ENCODE peak calls at places on chromosomes 12 and 14, in five cellular contexts. G, W, A, Q and X are unnamed samples.

GRCh38 chr14:104601786-104602185 is 2.8 kb downstream of the TMEM179 start:
- DNase-seq in G (no peak), W (peak), A (no peak), Q (no peak), X (no peak)

GRCh38 chr12:130719263-130719892 is 3.3 kb upstream of the RIMBP2 start:
- DNase-seq in G (no peak), W (no peak), A (no peak), Q (no peak), X (no peak)

GRCh38 chr12:32087301-32087700 is 19.3 kb upstream of the BICD1 start:
- DNase-seq in G (no peak), W (no peak), A (no peak), Q (no peak), X (no peak)

GRCh38 chr14:76282581-76282980 is 93.4 kb upstream of the ESRRB start:
- DNase-seq in G (no peak), W (no peak), A (no peak), Q (no peak), X (no peak)

GRCh38 chr12:111597731-111598636 is 1.1 kb downstream of the ATXN2 start:
- DNase-seq in G (peak), W (no peak), A (peak), Q (no peak), X (no peak)

GRCh38 chr12:32666018-32666417 is 13.1 kb upstream of the DNM1L start:
- DNase-seq in G (no peak), W (no peak), A (no peak), Q (no peak), X (no peak)

GRCh38 chr14:74595006-74595735 is 16.9 kb downstream of the LTBP2 start:
- DNase-seq in G (no peak), W (peak), A (peak), Q (no peak), X (no peak)

GRCh38 chr12:9135903-9136310 is 20.2 kb upstream of the A2M start:
- DNase-seq in G (no peak), W (no peak), A (no peak), Q (no peak), X (no peak)

GRCh38 chr12:64218597-64218996 is 3.5 kb downstream of the KICS2 start:
- DNase-seq in G (peak), W (no peak), A (no peak), Q (no peak), X (no peak)

GRCh38 chr12:24679135-24679534 is 269.8 kb downstream of the BCAT1 start:
- DNase-seq in G (peak), W (no peak), A (no peak), Q (peak), X (no peak)

GRCh38 chr14:89340200-89340667 is 76.8 kb downstream of the FOXN3 start:
- DNase-seq in G (no peak), W (no peak), A (no peak), Q (no peak), X (peak)

GRCh38 chr12:75960086-75960910 is 71.3 kb downstream of the PHLDA1 start:
- DNase-seq in G (peak), W (no peak), A (no peak), Q (no peak), X (no peak)

GRCh38 chr14:27528328-27528727 is 930.5 kb upstream of the NOVA1 start:
- DNase-seq in G (peak), W (peak), A (no peak), Q (no peak), X (peak)

GRCh38 chr14:50964683-50965390 is 20.6 kb upstream of the PYGL start:
- DNase-seq in G (no peak), W (peak), A (no peak), Q (peak), X (peak)

GRCh38 chr14:104794641-104795467 is 694 bp downstream of the AKT1 start:
- DNase-seq in G (peak), W (no peak), A (no peak), Q (no peak), X (no peak)

GRCh38 chr14:44847910-44848309 is 113.8 kb downstream of the KLHL28 start:
- DNase-seq in G (no peak), W (no peak), A (no peak), Q (no peak), X (peak)

GRCh38 chr12:52243774-52244614 is 11.0 kb downstream of the KRT7 start:
- DNase-seq in G (no peak), W (peak), A (peak), Q (peak), X (peak)

GRCh38 chr14:54011001-54011400 is 54.4 kb upstream of the BMP4 start:
- DNase-seq in G (peak), W (no peak), A (no peak), Q (no peak), X (no peak)

GRCh38 chr12:34343345-34343744 is 321.0 kb downstream of the ALG10 start:
- DNase-seq in G (no peak), W (no peak), A (no peak), Q (no peak), X (no peak)

GRCh38 chr12:132723015-132723763 is 12.5 kb downstream of the PGAM5 start:
- DNase-seq in G (no peak), W (no peak), A (peak), Q (peak), X (no peak)

GRCh38 chr12:21819678-21820077 is 45.2 kb upstream of the KCNJ8 start:
- DNase-seq in G (peak), W (no peak), A (no peak), Q (no peak), X (peak)

GRCh38 chr12:52946334-52946733 is 2.6 kb upstream of the KRT18 start:
- DNase-seq in G (no peak), W (no peak), A (no peak), Q (no peak), X (no peak)

GRCh38 chr12:124744659-124745467 is 118.8 kb downstream of the SCARB1 start:
- DNase-seq in G (peak), W (no peak), A (peak), Q (no peak), X (no peak)

GRCh38 chr14:34046799-34047520 is 96.1 kb upstream of the EGLN3 start:
- DNase-seq in G (peak), W (no peak), A (no peak), Q (no peak), X (no peak)

GRCh38 chr14:62844546-62844945 is 200.7 kb downstream of the KCNH5 start:
- DNase-seq in G (no peak), W (no peak), A (no peak), Q (no peak), X (no peak)